ENCODE peak calls at places on chromosomes 5 and 9, in eight cellular contexts. G is GM20000; J is OCI-M1; Q is SW 1271; U is activated T-helper 9 cell treated with anti-CD3 and anti-CD28 coated beads, Interleukin-2, amount 50 U/mL, for 16 hours; B is head of caudate nucleus; X is astrocyte of the cerebellum; E is heart left ventricle. K is an unnamed sample.

GRCh38 chr5:148474025-148474511 is 90.3 kb downstream of the FBXO38 start:
- DNase-seq in Q (no peak), U (no peak), E (peak), X (peak), G (no peak), J (peak), B (peak), K (no peak)

GRCh38 chr5:14959443-14960119 is 88.0 kb upstream of the ANKH start:
- DNase-seq in J (no peak), B (no peak), Q (no peak), X (no peak), U (no peak), G (no peak), E (no peak), K (no peak)

GRCh38 chr5:14463629-14464028 is 118.0 kb upstream of the OTULINL start:
- DNase-seq in Q (no peak), G (no peak), B (no peak), U (no peak), E (no peak), J (peak), X (no peak), K (no peak)

GRCh38 chr5:168308976-168309598 is 17.6 kb downstream of the WWC1 start:
- DNase-seq in X (no peak), B (no peak), E (no peak), Q (no peak), G (no peak), U (no peak), J (no peak), K (no peak)

GRCh38 chr9:9078301-9078700 is 1278.7 kb upstream of the DMAC1 start:
- DNase-seq in Q (no peak), E (no peak), B (no peak), J (peak), X (no peak), U (no peak), G (no peak), K (no peak)

GRCh38 chr9:137688725-137689124 is 69.9 kb downstream of the EHMT1 start:
- DNase-seq in E (no peak), X (no peak), Q (no peak), U (no peak), J (no peak), G (no peak), B (no peak), K (no peak)

GRCh38 chr9:35510745-35511428 is 21.0 kb downstream of the RUSC2 start:
- DNase-seq in Q (peak), X (peak), J (no peak), U (no peak), G (no peak), B (no peak), E (peak), K (peak)

GRCh38 chr9:134444040-134444315 is 117.7 kb downstream of the RXRA start:
- DNase-seq in G (no peak), Q (no peak), E (no peak), X (no peak), B (no peak), U (no peak), J (no peak), K (no peak)

GRCh38 chr5:157026789-157027424 is 32.0 kb downstream of the HAVCR1 start:
- DNase-seq in B (no peak), U (no peak), G (no peak), J (peak), E (no peak), X (no peak), Q (no peak), K (no peak)

GRCh38 chr5:38790891-38791290 is 54.9 kb upstream of the OSMR start:
- DNase-seq in B (no peak), Q (no peak), G (no peak), J (no peak), E (no peak), X (peak), U (no peak), K (no peak)

GRCh38 chr5:132566657-132567056 is 9.9 kb downstream of the RAD50 start:
- DNase-seq in Q (no peak), E (no peak), B (no peak), X (no peak), J (no peak), U (no peak), G (no peak), K (no peak)

GRCh38 chr5:157273131-157273556 is 7.2 kb downstream of the CYFIP2 start:
- DNase-seq in G (peak), J (peak), B (no peak), U (no peak), E (no peak), X (no peak), Q (no peak), K (no peak)

GRCh38 chr9:23830949-23831730 is 5.1 kb upstream of the ELAVL2 start:
- DNase-seq in G (no peak), E (no peak), U (no peak), X (no peak), J (peak), B (no peak), Q (no peak), K (no peak)

K was measured in kidney epithelial cell.